ENCODE peak calls at places on chromosomes 12 and 14, in eight cellular contexts. One of them, this sample, is unnamed.

GRCh38 chr14:50835280-50835679 is 4.3 kb upstream of the NIN start:
- DNase-seq in stimulated activated CD4-positive, alpha-beta T cell treated with anti-CD3 and anti-CD28 coated beads, Interleukin-1b, Interleukin-23, amount 100 ng/mL, for 1 hour: no peak
- DNase-seq in GOT3: no peak
- DNase-seq in testis: no peak
- DNase-seq in HCEC 1CT: no peak
- DNase-seq in KG1: no peak
- DNase-seq in pons: no peak
- DNase-seq in GM19239: no peak
- DNase-seq in this sample: no peak

GRCh38 chr14:49479432-49479831 is 106.7 kb downstream of the RPS29 start:
- DNase-seq in stimulated activated CD4-positive, alpha-beta T cell treated with anti-CD3 and anti-CD28 coated beads, Interleukin-1b, Interleukin-23, amount 100 ng/mL, for 1 hour: no peak
- DNase-seq in GOT3: no peak
- DNase-seq in testis: no peak
- DNase-seq in HCEC 1CT: no peak
- DNase-seq in KG1: no peak
- DNase-seq in pons: no peak
- DNase-seq in GM19239: no peak
- DNase-seq in this sample: no peak

GRCh38 chr14:84064296-84064695 is 1465.6 kb upstream of the FLRT2 start:
- DNase-seq in stimulated activated CD4-positive, alpha-beta T cell treated with anti-CD3 and anti-CD28 coated beads, Interleukin-1b, Interleukin-23, amount 100 ng/mL, for 1 hour: no peak
- DNase-seq in GOT3: no peak
- DNase-seq in testis: no peak
- DNase-seq in HCEC 1CT: no peak
- DNase-seq in KG1: no peak
- DNase-seq in pons: no peak
- DNase-seq in GM19239: no peak
- DNase-seq in this sample: no peak

GRCh38 chr14:36975834-36976233 is 196.6 kb downstream of the SLC25A21 start:
- DNase-seq in stimulated activated CD4-positive, alpha-beta T cell treated with anti-CD3 and anti-CD28 coated beads, Interleukin-1b, Interleukin-23, amount 100 ng/mL, for 1 hour: no peak
- DNase-seq in GOT3: no peak
- DNase-seq in testis: no peak
- DNase-seq in HCEC 1CT: peak; percentile 54
- DNase-seq in KG1: no peak
- DNase-seq in pons: no peak
- DNase-seq in GM19239: no peak
- DNase-seq in this sample: no peak

GRCh38 chr12:24268663-24269186 is 319.3 kb upstream of the SOX5 start:
- DNase-seq in stimulated activated CD4-positive, alpha-beta T cell treated with anti-CD3 and anti-CD28 coated beads, Interleukin-1b, Interleukin-23, amount 100 ng/mL, for 1 hour: no peak
- DNase-seq in GOT3: no peak
- DNase-seq in testis: no peak
- DNase-seq in HCEC 1CT: no peak
- DNase-seq in KG1: no peak
- DNase-seq in pons: no peak
- DNase-seq in GM19239: no peak
- DNase-seq in this sample: no peak

GRCh38 chr12:34606749-34607519 is 584.6 kb downstream of the ALG10 start:
- DNase-seq in stimulated activated CD4-positive, alpha-beta T cell treated with anti-CD3 and anti-CD28 coated beads, Interleukin-1b, Interleukin-23, amount 100 ng/mL, for 1 hour: no peak
- DNase-seq in GOT3: no peak
- DNase-seq in testis: no peak
- DNase-seq in HCEC 1CT: no peak
- DNase-seq in KG1: no peak
- DNase-seq in pons: no peak
- DNase-seq in GM19239: no peak
- DNase-seq in this sample: no peak

GRCh38 chr12:92879698-92880322 is 49.3 kb downstream of the EEA1 start:
- DNase-seq in stimulated activated CD4-positive, alpha-beta T cell treated with anti-CD3 and anti-CD28 coated beads, Interleukin-1b, Interleukin-23, amount 100 ng/mL, for 1 hour: no peak
- DNase-seq in GOT3: no peak
- DNase-seq in testis: no peak
- DNase-seq in HCEC 1CT: no peak
- DNase-seq in KG1: no peak
- DNase-seq in pons: no peak
- DNase-seq in GM19239: no peak
- DNase-seq in this sample: no peak

GRCh38 chr14:71855399-71856036 is 76.7 kb upstream of the RGS6 start:
- DNase-seq in stimulated activated CD4-positive, alpha-beta T cell treated with anti-CD3 and anti-CD28 coated beads, Interleukin-1b, Interleukin-23, amount 100 ng/mL, for 1 hour: peak; percentile 26
- DNase-seq in GOT3: peak; percentile 2
- DNase-seq in testis: peak; percentile 88
- DNase-seq in HCEC 1CT: peak; percentile 45
- DNase-seq in KG1: peak; percentile 21
- DNase-seq in pons: peak; percentile 22
- DNase-seq in GM19239: peak; percentile 43
- DNase-seq in this sample: peak; percentile 7

GRCh38 chr12:30835216-30835615 is 80.5 kb upstream of the CAPRIN2 start:
- DNase-seq in stimulated activated CD4-positive, alpha-beta T cell treated with anti-CD3 and anti-CD28 coated beads, Interleukin-1b, Interleukin-23, amount 100 ng/mL, for 1 hour: no peak
- DNase-seq in GOT3: no peak
- DNase-seq in testis: no peak
- DNase-seq in HCEC 1CT: no peak
- DNase-seq in KG1: no peak
- DNase-seq in pons: no peak
- DNase-seq in GM19239: no peak
- DNase-seq in this sample: no peak

GRCh38 chr12:80925237-80925636 is 12.5 kb downstream of the LIN7A start:
- DNase-seq in stimulated activated CD4-positive, alpha-beta T cell treated with anti-CD3 and anti-CD28 coated beads, Interleukin-1b, Interleukin-23, amount 100 ng/mL, for 1 hour: no peak
- DNase-seq in GOT3: no peak
- DNase-seq in testis: no peak
- DNase-seq in HCEC 1CT: no peak
- DNase-seq in KG1: no peak
- DNase-seq in pons: no peak
- DNase-seq in GM19239: no peak
- DNase-seq in this sample: no peak

GRCh38 chr12:49358548-49359141 is 8.6 kb upstream of the SPATS2 start:
- DNase-seq in stimulated activated CD4-positive, alpha-beta T cell treated with anti-CD3 and anti-CD28 coated beads, Interleukin-1b, Interleukin-23, amount 100 ng/mL, for 1 hour: no peak
- DNase-seq in GOT3: no peak
- DNase-seq in testis: peak; percentile 68
- DNase-seq in HCEC 1CT: peak; percentile 63
- DNase-seq in KG1: peak; percentile 48
- DNase-seq in pons: peak; percentile 75
- DNase-seq in GM19239: no peak
- DNase-seq in this sample: no peak

GRCh38 chr12:65121049-65121955 is at the start of gene WIF1:
- DNase-seq in stimulated activated CD4-positive, alpha-beta T cell treated with anti-CD3 and anti-CD28 coated beads, Interleukin-1b, Interleukin-23, amount 100 ng/mL, for 1 hour: no peak
- DNase-seq in GOT3: no peak
- DNase-seq in testis: peak; percentile 58
- DNase-seq in HCEC 1CT: no peak
- DNase-seq in KG1: no peak
- DNase-seq in pons: no peak
- DNase-seq in GM19239: no peak
- DNase-seq in this sample: peak; percentile 27

GRCh38 chr12:56874821-56875220 is 59.4 kb downstream of the SDR9C7 start:
- DNase-seq in stimulated activated CD4-positive, alpha-beta T cell treated with anti-CD3 and anti-CD28 coated beads, Interleukin-1b, Interleukin-23, amount 100 ng/mL, for 1 hour: no peak
- DNase-seq in GOT3: no peak
- DNase-seq in testis: no peak
- DNase-seq in HCEC 1CT: no peak
- DNase-seq in KG1: no peak
- DNase-seq in pons: no peak
- DNase-seq in GM19239: no peak
- DNase-seq in this sample: no peak

GRCh38 chr12:63164911-63165310 is 13.9 kb upstream of the AVPR1A start:
- DNase-seq in stimulated activated CD4-positive, alpha-beta T cell treated with anti-CD3 and anti-CD28 coated beads, Interleukin-1b, Interleukin-23, amount 100 ng/mL, for 1 hour: no peak
- DNase-seq in GOT3: no peak
- DNase-seq in testis: no peak
- DNase-seq in HCEC 1CT: no peak
- DNase-seq in KG1: no peak
- DNase-seq in pons: no peak
- DNase-seq in GM19239: no peak
- DNase-seq in this sample: no peak

GRCh38 chr14:92718659-92719058 is 29.8 kb downstream of the LGMN start:
- DNase-seq in stimulated activated CD4-positive, alpha-beta T cell treated with anti-CD3 and anti-CD28 coated beads, Interleukin-1b, Interleukin-23, amount 100 ng/mL, for 1 hour: no peak
- DNase-seq in GOT3: no peak
- DNase-seq in testis: no peak
- DNase-seq in HCEC 1CT: no peak
- DNase-seq in KG1: no peak
- DNase-seq in pons: no peak
- DNase-seq in GM19239: no peak
- DNase-seq in this sample: no peak

GRCh38 chr14:75279739-75280447 is 1.3 kb downstream of the FOS start:
- DNase-seq in stimulated activated CD4-positive, alpha-beta T cell treated with anti-CD3 and anti-CD28 coated beads, Interleukin-1b, Interleukin-23, amount 100 ng/mL, for 1 hour: no peak
- DNase-seq in GOT3: no peak
- DNase-seq in testis: peak; percentile 46
- DNase-seq in HCEC 1CT: no peak
- DNase-seq in KG1: no peak
- DNase-seq in pons: no peak
- DNase-seq in GM19239: no peak
- DNase-seq in this sample: no peak

GRCh38 chr12:122195405-122195804 is 8.1 kb upstream of the B3GNT4 start:
- DNase-seq in stimulated activated CD4-positive, alpha-beta T cell treated with anti-CD3 and anti-CD28 coated beads, Interleukin-1b, Interleukin-23, amount 100 ng/mL, for 1 hour: no peak
- DNase-seq in GOT3: no peak
- DNase-seq in testis: no peak
- DNase-seq in HCEC 1CT: no peak
- DNase-seq in KG1: no peak
- DNase-seq in pons: no peak
- DNase-seq in GM19239: no peak
- DNase-seq in this sample: no peak

This sample was measured in putamen.